ENCODE peak calls at places on chromosomes 2 and 18, in six cellular contexts. J, S, T, I, H and O are unnamed samples.

GRCh38 chr2:241010531-241011295 is 12.3 kb downstream of the SNED1 start:
- DNase-seq in J (peak), S (no peak), T (no peak), I (peak), H (no peak), O (no peak)

GRCh38 chr18:78085241-78086185 is 835.9 kb downstream of the GALR1 start:
- DNase-seq in J (no peak), S (no peak), T (no peak), I (no peak), H (no peak), O (no peak)

GRCh38 chr2:136324966-136325365 is 207.0 kb upstream of the CXCR4 start:
- DNase-seq in J (no peak), S (no peak), T (no peak), I (no peak), H (no peak), O (no peak)

GRCh38 chr2:60995376-60995775 is 22.1 kb upstream of the PEX13 start:
- DNase-seq in J (no peak), S (no peak), T (no peak), I (no peak), H (no peak), O (no peak)

GRCh38 chr18:10072659-10073309 is 159.0 kb downstream of the VAPA start:
- DNase-seq in J (no peak), S (no peak), T (no peak), I (no peak), H (no peak), O (peak)

GRCh38 chr2:237904806-237905599 is 45.6 kb downstream of the RAMP1 start:
- DNase-seq in J (no peak), S (no peak), T (no peak), I (no peak), H (peak), O (peak)

GRCh38 chr2:121189011-121189410 is 96.0 kb downstream of the TFCP2L1 start:
- DNase-seq in J (no peak), S (no peak), T (no peak), I (no peak), H (no peak), O (no peak)

GRCh38 chr2:437772-438393 is 150.0 kb upstream of the ALKAL2 start:
- DNase-seq in J (no peak), S (no peak), T (no peak), I (no peak), H (no peak), O (no peak)

GRCh38 chr2:88738271-88738670 is 46.8 kb downstream of the RPIA start:
- DNase-seq in J (no peak), S (no peak), T (no peak), I (no peak), H (no peak), O (peak)

GRCh38 chr2:29766191-29766590 is 155.2 kb downstream of the ALK start:
- DNase-seq in J (no peak), S (no peak), T (no peak), I (no peak), H (no peak), O (no peak)

GRCh38 chr2:64543006-64543697 is 19.0 kb downstream of the AFTPH start:
- DNase-seq in J (no peak), S (no peak), T (no peak), I (no peak), H (no peak), O (no peak)

GRCh38 chr2:11798946-11799495 is 52.6 kb downstream of the LPIN1 start:
- DNase-seq in J (no peak), S (no peak), T (no peak), I (no peak), H (no peak), O (no peak)

GRCh38 chr2:19878268-19879046 is 23.3 kb downstream of the TTC32 start:
- DNase-seq in J (no peak), S (no peak), T (no peak), I (no peak), H (no peak), O (no peak)

GRCh38 chr2:65316072-65316471 is 88.4 kb downstream of the ACTR2 start:
- DNase-seq in J (no peak), S (no peak), T (no peak), I (peak), H (peak), O (no peak)

GRCh38 chr2:226066391-226066790 is 666.9 kb downstream of the NYAP2 start:
- DNase-seq in J (no peak), S (no peak), T (no peak), I (no peak), H (no peak), O (no peak)

GRCh38 chr18:48929951-48930713 is 20.6 kb downstream of the SMAD7 start:
- DNase-seq in J (peak), S (no peak), T (no peak), I (no peak), H (no peak), O (peak)

GRCh38 chr18:59696311-59697235 is 650 bp downstream of the CCBE1 start:
- DNase-seq in J (no peak), S (no peak), T (no peak), I (no peak), H (peak), O (peak)
- H3K4me3 ChIP-seq in J (peak), S (peak), T (peak), I (peak), H (peak), O (peak)

DNA sequence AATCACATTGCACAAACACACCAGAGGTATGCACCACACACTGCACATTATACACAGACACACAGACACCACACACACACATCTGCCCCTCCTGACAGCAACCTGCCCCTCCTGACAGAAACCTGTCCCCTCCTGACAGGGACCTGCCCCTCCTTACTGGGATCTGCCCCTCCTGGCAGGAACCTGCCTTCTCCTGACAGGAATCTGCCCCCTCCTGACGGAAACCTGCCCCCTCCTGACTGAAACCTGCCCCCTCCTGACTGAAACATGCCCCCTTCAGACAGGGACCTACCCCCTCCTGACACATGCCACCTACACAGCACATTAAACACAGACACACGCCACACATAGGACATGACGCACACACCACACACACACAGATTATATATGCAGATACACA is 88.9 kb downstream of the PXDN start:
- DNase-seq in J (no peak), S (no peak), T (no peak), I (no peak), H (no peak), O (no peak)
- H3K4me3 ChIP-seq in J (no peak), S (no peak), T (no peak), I (no peak), H (no peak), O (no peak)

GRCh38 chr2:144514731-144515424 is 5.0 kb downstream of the ZEB2 start:
- DNase-seq in J (no peak), S (no peak), T (no peak), I (no peak), H (no peak), O (peak)

GRCh38 chr2:144513388-144514100 is 6.4 kb downstream of the ZEB2 start:
- DNase-seq in J (no peak), S (no peak), T (no peak), I (no peak), H (no peak), O (peak)

GRCh38 chr2:144511945-144512344 is 8.0 kb downstream of the ZEB2 start:
- DNase-seq in J (no peak), S (no peak), T (no peak), I (no peak), H (no peak), O (no peak)

GRCh38 chr2:144511222-144511855 is 8.6 kb downstream of the ZEB2 start:
- DNase-seq in J (no peak), S (no peak), T (no peak), I (no peak), H (no peak), O (peak)

GRCh38 chr2:144512421-144513272 is 7.3 kb downstream of the ZEB2 start:
- DNase-seq in J (no peak), S (no peak), T (no peak), I (no peak), H (no peak), O (peak)
- H3K4me3 ChIP-seq in J (no peak), S (no peak), T (no peak), I (no peak), H (peak), O (peak)

GRCh38 chr2:174036825-174037224 is 71.7 kb upstream of the SP3 start:
- DNase-seq in J (no peak), S (no peak), T (no peak), I (no peak), H (no peak), O (no peak)

GRCh38 chr2:174035981-174036742 is 71.0 kb upstream of the SP3 start:
- DNase-seq in J (no peak), S (no peak), T (no peak), I (no peak), H (no peak), O (peak)

GRCh38 chr2:174038472-174038871 is 73.3 kb upstream of the SP3 start:
- DNase-seq in J (no peak), S (no peak), T (no peak), I (no peak), H (no peak), O (no peak)

GRCh38 chr2:174040417-174040701 is 75.2 kb upstream of the SP3 start:
- DNase-seq in J (no peak), S (no peak), T (no peak), I (no peak), H (no peak), O (no peak)

GRCh38 chr2:174039551-174040416 is 74.6 kb upstream of the SP3 start:
- DNase-seq in J (peak), S (peak), T (peak), I (peak), H (peak), O (peak)
- H3K4me3 ChIP-seq in J (no peak), S (no peak), T (peak), I (no peak), H (no peak), O (no peak)

GRCh38 chr2:221444106-221444505 is 128.0 kb downstream of the EPHA4 start:
- DNase-seq in J (no peak), S (no peak), T (peak), I (no peak), H (no peak), O (peak)
- H3K4me3 ChIP-seq in J (no peak), S (no peak), T (no peak), I (no peak), H (no peak), O (no peak)